ENCODE peak calls at places on chromosomes 11 and 22, in six cellular contexts. L, M, Y, F, Q and W are unnamed samples.

GRCh38 chr11:65709661-65710060 is 2.4 kb upstream of the KAT5 start:
- DNase-seq in L (peak), M (no peak), Y (no peak), F (no peak), Q (no peak), W (no peak)

GRCh38 chr11:84833488-84834086 is 793.6 kb downstream of the DLG2 start:
- DNase-seq in L (no peak), M (no peak), Y (no peak), F (no peak), Q (no peak), W (no peak)

GRCh38 chr11:67287355-67288197 is 1.5 kb upstream of the ANKRD13D start:
- DNase-seq in L (no peak), M (peak), Y (no peak), F (no peak), Q (no peak), W (no peak)

GRCh38 chr11:59197990-59198389 is 14.7 kb downstream of the MPEG1 start:
- DNase-seq in L (peak), M (no peak), Y (no peak), F (no peak), Q (no peak), W (no peak)

GRCh38 chr11:70559516-70559915 is 161.2 kb downstream of the CTTN start:
- DNase-seq in L (no peak), M (no peak), Y (no peak), F (no peak), Q (no peak), W (no peak)

GRCh38 chr11:17739945-17740338 is 5.4 kb downstream of the KCNC1 start:
- DNase-seq in L (no peak), M (no peak), Y (no peak), F (no peak), Q (no peak), W (no peak)

GRCh38 chr11:75663808-75664207 is 5.0 kb downstream of the MAP6 start:
- DNase-seq in L (no peak), M (no peak), Y (no peak), F (no peak), Q (no peak), W (no peak)

GRCh38 chr11:133787379-133788103 is 57.8 kb downstream of the SPATA19 start:
- DNase-seq in L (no peak), M (no peak), Y (no peak), F (no peak), Q (no peak), W (no peak)

GRCh38 chr11:67266424-67267187 is at the start of gene GRK2:
- DNase-seq in L (peak), M (peak), Y (no peak), F (no peak), Q (no peak), W (peak)

GRCh38 chr22:43944670-43945430 is 10.4 kb upstream of the SAMM50 start:
- DNase-seq in L (peak), M (no peak), Y (no peak), F (no peak), Q (no peak), W (no peak)